ENCODE peak calls at places on chromosomes 16 and 17, in seven cellular contexts. G is activated gamma-delta T cell treated with Interleukin-2 at 50 U/mL for 16 hours; T is HS-5; N is activated CD8-positive, alpha-beta T cell treated with anti-CD3 and anti-CD28 coated beads for 36 hours; O is hepatocyte; E is GM13976; M is HEK293T. D is an unnamed sample.

GRCh38 chr17:47967607-47968252 is 3.2 kb upstream of the CDK5RAP3 start:
- DNase-seq in M (no peak), O (peak; percentile 54), G (no peak), N (no peak), T (peak; percentile 86), E (no peak), D (peak; percentile 97)

GRCh38 chr17:3012926-3013581 is 50.4 kb downstream of the OR1D5 start:
- DNase-seq in G (peak; percentile 59), E (peak; percentile 86), M (peak; percentile 79), N (peak; percentile 69), O (peak; percentile 73), T (no peak), D (no peak)

GRCh38 chr16:27429330-27429871 is 27.4 kb downstream of the IL21R start:
- DNase-seq in G (no peak), N (peak; percentile 21), O (no peak), E (no peak), M (no peak), T (no peak), D (no peak)

GRCh38 chr17:77527836-77528505 is 387.2 kb downstream of the SEC14L1 start:
- DNase-seq in O (no peak), M (no peak), N (no peak), E (no peak), T (no peak), G (no peak), D (no peak)

GRCh38 chr16:82694239-82694874 is 67.6 kb downstream of the CDH13 start:
- DNase-seq in G (no peak), T (peak; percentile 39), M (no peak), N (no peak), E (no peak), O (no peak), D (no peak)

GRCh38 chr16:53946745-53947386 is 242.9 kb downstream of the FTO start:
- DNase-seq in G (no peak), M (no peak), T (no peak), E (no peak), O (no peak), N (no peak), D (no peak)

GRCh38 chr16:15879255-15879804 is 9.1 kb downstream of the CEP20 start:
- DNase-seq in E (no peak), O (no peak), G (no peak), M (no peak), T (peak; percentile 83), N (no peak), D (peak; percentile 73)

GRCh38 chr17:8994319-8994718 is 27.0 kb upstream of the NTN1 start:
- DNase-seq in N (peak; percentile 88), E (peak; percentile 57), O (peak; percentile 75), T (no peak), M (peak; percentile 63), G (peak; percentile 63), D (peak; percentile 15)

GRCh38 chr17:14581181-14581830 is 280.4 kb downstream of the HS3ST3B1 start:
- DNase-seq in N (no peak), M (no peak), E (no peak), T (no peak), O (no peak), G (no peak), D (no peak)

GRCh38 chr17:73265646-73266640 is 4.3 kb upstream of the CPSF4L start:
- DNase-seq in M (no peak), T (no peak), G (no peak), E (no peak), N (no peak), O (no peak), D (no peak)

GRCh38 chr17:37488607-37489196 is 989 bp upstream of the DUSP14 start:
- DNase-seq in E (peak; percentile 59), N (peak; percentile 74), G (peak; percentile 45), T (peak; percentile 80), O (peak; percentile 91), M (peak; percentile 19), D (peak; percentile 95)

GRCh38 chr17:17950347-17950746 is 21.9 kb downstream of the TOM1L2 start:
- DNase-seq in N (no peak), G (no peak), E (no peak), O (no peak), T (no peak), M (no peak), D (no peak)

GRCh38 chr17:65324977-65325376 is 187.8 kb downstream of the RGS9 start:
- DNase-seq in T (no peak), N (no peak), E (no peak), M (no peak), O (no peak), G (no peak), D (no peak)

GRCh38 chr16:18792836-18793433 is 2.8 kb upstream of the RPS15A start:
- DNase-seq in O (no peak), G (no peak), N (no peak), E (no peak), M (no peak), T (no peak), D (no peak)

GRCh38 chr17:58617563-58617962 is 74.3 kb downstream of the TEX14 start:
- DNase-seq in G (no peak), O (no peak), N (no peak), E (no peak), T (no peak), M (no peak), D (no peak)

GRCh38 chr16:13099822-13100221 is 198.4 kb downstream of the SHISA9 start:
- DNase-seq in O (no peak), T (no peak), M (no peak), N (no peak), G (no peak), E (no peak), D (no peak)

GRCh38 chr17:18319604-18320256 is 4.6 kb downstream of the SMCR8 start:
- DNase-seq in T (no peak), N (peak; percentile 30), E (no peak), O (peak; percentile 76), M (peak; percentile 52), G (no peak), D (peak; percentile 3)

GRCh38 chr17:5758651-5759050 is 174.3 kb upstream of the NLRP1 start:
- DNase-seq in O (no peak), T (peak; percentile 9), M (no peak), G (no peak), N (peak; percentile 7), E (no peak), D (peak; percentile 18)

GRCh38 chr17:71084219-71084618 is 914.9 kb downstream of the KCNJ2 start:
- DNase-seq in T (no peak), N (peak; percentile 9), G (no peak), O (peak; percentile 53), M (peak; percentile 53), E (no peak), D (peak; percentile 30)

GRCh38 chr16:27281285-27281684 is 12.7 kb upstream of the NSMCE1 start:
- DNase-seq in N (no peak), O (no peak), E (no peak), M (no peak), G (no peak), T (no peak), D (no peak)

GRCh38 chr17:57463103-57463885 is 207.0 kb downstream of the MSI2 start:
- DNase-seq in E (peak; percentile 94), G (no peak), T (peak; percentile 63), M (no peak), O (no peak), N (peak; percentile 95), D (peak; percentile 74)

GRCh38 chr17:45341389-45342158 is 24.8 kb upstream of the MAP3K14 start:
- DNase-seq in T (peak; percentile 89), N (no peak), M (peak; percentile 73), O (peak; percentile 73), G (no peak), E (no peak), D (peak; percentile 39)

GRCh38 chr17:10205549-10206185 is 7.3 kb upstream of the GAS7 start:
- DNase-seq in G (no peak), O (no peak), M (no peak), N (peak; percentile 61), E (no peak), T (no peak), D (peak; percentile 11)

GRCh38 chr17:64278614-64279013 is 15.6 kb upstream of the TEX2 start:
- DNase-seq in T (no peak), E (no peak), O (no peak), G (no peak), N (peak; percentile 28), M (no peak), D (peak; percentile 92)

GRCh38 chr17:10499950-10500349 is 18.4 kb downstream of the MYH1 start:
- DNase-seq in O (no peak), E (no peak), G (no peak), N (no peak), M (no peak), T (no peak), D (no peak)

GRCh38 chr16:4115209-4115940 is 867 bp downstream of the ADCY9 start:
- DNase-seq in M (peak; percentile 68), N (peak; percentile 59), O (peak; percentile 85), T (no peak), E (peak; percentile 71), G (peak; percentile 23), D (peak; percentile 25)

GRCh38 chr16:66135376-66135775 is 231.1 kb upstream of the CDH5 start:
- DNase-seq in T (no peak), E (no peak), G (no peak), O (peak; percentile 24), M (no peak), N (no peak), D (no peak)

GRCh38 chr17:71409712-71410111 is 711.1 kb upstream of the SOX9 start:
- DNase-seq in G (no peak), M (no peak), O (no peak), E (no peak), T (peak; percentile 89), N (no peak), D (peak; percentile 99)

GRCh38 chr16:75116081-75116910 is at the start of gene LDHD:
- DNase-seq in O (peak; percentile 78), T (no peak), E (no peak), G (no peak), N (no peak), M (peak; percentile 60), D (no peak)

GRCh38 chr16:73217654-73218053 is 169.7 kb upstream of the ZFHX3 start:
- DNase-seq in O (no peak), E (no peak), G (no peak), T (no peak), M (no peak), N (no peak), D (no peak)